ENCODE peak calls at places on chromosomes 4 and X, in six cellular contexts. Z, P, Y, G, O and R are unnamed samples.

GRCh38 chr4:104465201-104465600 is 29.5 kb downstream of the CXXC4 start:
- DNase-seq in Z (no peak), P (no peak), Y (no peak), G (no peak), O (no peak), R (no peak)

GRCh38 chrX:16739574-16739973 is 20.2 kb downstream of the SYAP1 start:
- DNase-seq in Z (no peak), P (no peak), Y (no peak), G (peak), O (no peak), R (peak)

GRCh38 chr4:118898684-118899138 is 10.1 kb downstream of the SYNPO2 start:
- DNase-seq in Z (no peak), P (peak), Y (peak), G (no peak), O (no peak), R (no peak)

GRCh38 chrX:9327086-9327746 is 137.6 kb upstream of the TBL1X start:
- DNase-seq in Z (no peak), P (no peak), Y (no peak), G (peak), O (no peak), R (no peak)

GRCh38 chr4:19944251-19944650 is 307.5 kb upstream of the SLIT2 start:
- DNase-seq in Z (peak), P (no peak), Y (no peak), G (peak), O (no peak), R (no peak)

GRCh38 chr4:78951862-78952472 is 12.7 kb upstream of the PAQR3 start:
- DNase-seq in Z (peak), P (no peak), Y (no peak), G (peak), O (no peak), R (peak)

GRCh38 chrX:55109304-55109703 is 20.5 kb downstream of the PAGE2 start:
- DNase-seq in Z (no peak), P (no peak), Y (no peak), G (no peak), O (no peak), R (no peak)

GRCh38 chrX:71910526-71911022 is at the start of gene NHSL2:
- DNase-seq in Z (no peak), P (peak), Y (no peak), G (no peak), O (peak), R (peak)

GRCh38 chrX:11421816-11422528 is 128.8 kb downstream of the AMELX start:
- DNase-seq in Z (no peak), P (no peak), Y (no peak), G (no peak), O (no peak), R (no peak)

GRCh38 chr4:71300964-71301363 is 37.9 kb upstream of the SLC4A4 start:
- DNase-seq in Z (no peak), P (no peak), Y (no peak), G (no peak), O (peak), R (peak)

GRCh38 chr4:140637836-140638235 is 69.1 kb upstream of the UCP1 start:
- DNase-seq in Z (no peak), P (no peak), Y (no peak), G (peak), O (no peak), R (peak)

GRCh38 chr4:108320066-108320465 is 151.3 kb upstream of the LEF1 start:
- DNase-seq in Z (no peak), P (no peak), Y (no peak), G (no peak), O (no peak), R (no peak)

GRCh38 chr4:55386073-55386472 is 9.7 kb upstream of the TMEM165 start:
- DNase-seq in Z (peak), P (no peak), Y (no peak), G (peak), O (no peak), R (peak)

GRCh38 chr4:94957030-94957429 is 199.3 kb downstream of the BMPR1B start:
- DNase-seq in Z (no peak), P (no peak), Y (no peak), G (no peak), O (no peak), R (no peak)

GRCh38 chr4:131764730-131765129 is 1384.4 kb upstream of the PCDH10 start:
- DNase-seq in Z (no peak), P (no peak), Y (no peak), G (no peak), O (no peak), R (no peak)

GRCh38 chr4:39698424-39699009 is 581 bp downstream of the UBE2K start:
- DNase-seq in Z (peak), P (peak), Y (no peak), G (peak), O (peak), R (peak)

GRCh38 chrX:20252392-20253231 is 14.1 kb downstream of the RPS6KA3 start:
- DNase-seq in Z (peak), P (peak), Y (no peak), G (peak), O (peak), R (peak)

GRCh38 chrX:81890476-81890875 is 688.6 kb downstream of the SH3BGRL start:
- DNase-seq in Z (no peak), P (no peak), Y (no peak), G (peak), O (no peak), R (no peak)

GRCh38 chr4:164937576-164938270 is 39.7 kb downstream of the TRIM61 start:
- DNase-seq in Z (no peak), P (no peak), Y (no peak), G (no peak), O (peak), R (peak)

GRCh38 chr4:27318740-27319139 is 458.1 kb downstream of the STIM2 start:
- DNase-seq in Z (peak), P (no peak), Y (no peak), G (peak), O (no peak), R (peak)

GRCh38 chr4:206054-206453 is 81.8 kb downstream of the ZNF718 start:
- DNase-seq in Z (no peak), P (no peak), Y (no peak), G (no peak), O (no peak), R (no peak)

GRCh38 chrX:112704226-112704625 is 24.5 kb upstream of the LHFPL1 start:
- DNase-seq in Z (no peak), P (no peak), Y (no peak), G (no peak), O (no peak), R (no peak)

GRCh38 chrX:9628779-9629493 is 136.7 kb downstream of the GPR143 start:
- DNase-seq in Z (no peak), P (no peak), Y (no peak), G (no peak), O (peak), R (no peak)

GRCh38 chr4:29037501-29037900 is 1682.7 kb upstream of the PCDH7 start:
- DNase-seq in Z (no peak), P (no peak), Y (no peak), G (no peak), O (no peak), R (no peak)

GRCh38 chrX:154409222-154409871 is at the start of gene DNASE1L1:
- DNase-seq in Z (peak), P (peak), Y (peak), G (peak), O (peak), R (no peak)

GRCh38 chr4:158068063-158068462 is 104.8 kb downstream of the GASK1B start:
- DNase-seq in Z (no peak), P (no peak), Y (no peak), G (no peak), O (no peak), R (no peak)

GRCh38 chr4:37909690-37910486 is 19.0 kb downstream of the TBC1D1 start:
- DNase-seq in Z (no peak), P (no peak), Y (no peak), G (no peak), O (no peak), R (no peak)

GRCh38 chrX:78140206-78140605 is 756 bp upstream of the TAF9B start:
- DNase-seq in Z (no peak), P (no peak), Y (no peak), G (no peak), O (no peak), R (no peak)

GRCh38 chrX:78133561-78133960 is 5.9 kb downstream of the TAF9B start:
- DNase-seq in Z (no peak), P (no peak), Y (no peak), G (no peak), O (no peak), R (no peak)

DNA sequence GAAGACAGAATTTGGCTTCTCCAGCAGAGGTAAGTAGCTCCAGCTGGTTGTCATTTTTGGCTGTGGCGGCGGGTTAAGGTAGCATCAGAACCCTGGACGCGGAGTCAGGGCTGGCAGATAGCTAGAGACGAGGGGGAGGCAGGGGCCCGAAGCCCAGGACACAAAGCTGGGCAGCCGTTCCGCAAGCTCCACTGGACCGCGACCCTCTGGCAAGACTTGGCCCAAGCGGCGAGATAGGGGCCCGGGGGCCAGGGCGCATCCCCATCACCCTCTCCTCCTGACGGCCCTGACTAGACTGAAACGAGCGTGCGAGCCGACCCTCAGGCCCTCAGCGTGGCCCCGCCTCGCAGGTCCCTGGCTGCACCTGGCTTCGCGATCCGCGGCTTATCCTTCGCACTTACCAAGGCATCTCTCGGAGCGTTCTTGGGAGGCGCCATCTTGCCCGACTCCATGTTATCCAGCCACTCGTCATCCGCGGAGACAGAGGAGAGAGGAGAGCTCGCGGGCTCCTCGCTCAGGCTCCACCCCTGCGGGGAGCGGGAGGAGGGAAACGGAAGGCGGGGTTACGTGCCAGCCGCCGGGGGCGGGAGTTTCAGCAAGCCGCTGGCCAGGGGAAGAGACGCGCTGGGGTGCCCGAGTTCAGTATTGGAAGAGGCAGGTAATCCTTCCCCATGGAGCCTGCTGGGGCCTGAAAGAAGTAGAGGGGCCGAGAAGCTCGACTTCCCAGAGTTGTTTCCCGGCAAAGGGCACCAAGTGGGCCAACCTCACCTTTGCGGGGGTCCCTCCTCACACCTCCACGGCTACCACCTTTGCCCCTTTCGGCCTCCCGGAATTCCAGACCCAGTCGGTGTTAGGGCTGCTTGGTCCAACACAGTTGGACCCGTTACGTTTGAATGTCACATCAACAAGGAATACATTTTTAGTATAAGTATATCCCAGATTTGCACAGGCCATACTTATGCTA is at the start of gene TAF9B:
- DNase-seq in Z (peak), P (peak), Y (peak), G (peak), O (peak), R (peak)
- H3K27ac ChIP-seq in Z (no peak), P (peak), Y (peak), G (peak), O (peak), R (peak)

GRCh38 chr4:110860125-110860524 is 237.2 kb upstream of the PITX2 start:
- DNase-seq in Z (no peak), P (no peak), Y (no peak), G (no peak), O (no peak), R (no peak)

GRCh38 chr4:110865611-110866254 is 242.9 kb upstream of the PITX2 start:
- DNase-seq in Z (no peak), P (no peak), Y (no peak), G (no peak), O (no peak), R (peak)

DNA sequence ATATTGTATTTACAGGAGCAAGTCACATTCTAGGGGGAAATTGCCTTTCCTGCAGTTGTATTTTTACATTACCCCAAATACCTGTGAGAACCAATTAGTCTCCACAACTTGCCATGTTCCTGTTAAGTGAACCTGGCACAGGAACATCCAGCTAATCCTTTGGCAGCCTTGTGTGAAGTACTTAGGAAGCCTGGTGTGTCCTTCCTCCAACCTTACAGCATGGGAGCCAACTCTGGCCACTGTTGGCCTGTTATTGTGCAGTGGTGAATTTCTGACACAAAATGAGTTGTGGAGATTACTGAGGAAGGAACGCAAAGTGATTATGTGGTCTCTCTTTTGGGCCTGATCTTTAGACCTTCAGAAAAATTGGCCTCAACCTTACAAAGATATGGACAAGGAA is 238.0 kb upstream of the PITX2 start:
- DNase-seq in Z (no peak), P (no peak), Y (no peak), G (no peak), O (no peak), R (no peak)
- H3K27ac ChIP-seq in Z (no peak), P (no peak), Y (no peak), G (no peak), O (no peak), R (no peak)

DNA sequence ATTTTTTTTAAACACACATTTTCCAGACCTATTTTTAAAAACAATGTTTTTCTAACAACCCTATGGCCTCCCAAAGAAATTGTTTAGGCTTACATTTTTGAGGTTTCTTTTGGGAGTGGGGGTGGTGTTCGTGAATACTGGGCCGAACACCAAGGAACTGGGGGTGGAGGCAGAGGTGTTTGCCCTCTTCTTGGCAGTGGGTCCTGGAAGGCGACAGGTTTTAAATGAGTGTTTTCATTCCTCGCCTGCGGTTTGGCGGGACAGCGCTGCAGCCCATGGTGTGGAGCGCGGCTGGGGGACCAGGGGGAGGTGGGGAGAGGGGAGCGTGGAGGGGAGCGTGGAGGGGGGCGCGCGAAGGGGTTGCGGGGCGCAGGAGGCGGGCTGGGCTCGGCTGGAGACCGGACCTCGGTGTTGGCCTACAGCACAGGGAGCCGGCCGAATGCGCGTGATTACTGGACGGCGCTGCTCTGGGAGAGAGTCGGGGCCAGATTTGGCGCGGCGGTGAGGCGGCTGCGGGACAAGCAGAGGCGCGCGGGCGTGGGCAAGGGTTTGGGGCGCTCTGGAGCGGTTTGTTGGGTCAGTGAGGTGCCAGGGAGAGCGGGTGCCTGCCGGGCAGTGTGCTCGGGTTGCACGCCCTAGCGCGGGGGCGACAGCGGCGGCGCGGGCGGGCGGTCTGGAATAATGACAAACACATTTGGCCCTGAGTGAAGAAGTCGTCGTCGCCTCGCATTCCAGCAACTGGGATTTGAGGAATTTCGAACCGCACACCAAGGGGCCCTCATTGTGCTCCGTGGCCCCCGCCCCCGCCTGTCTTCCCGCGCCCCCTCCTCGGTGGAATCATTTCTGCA is 762 bp downstream of the PDGFRA start:
- DNase-seq in Z (no peak), P (no peak), Y (no peak), G (no peak), O (peak), R (no peak)
- H3K27ac ChIP-seq in Z (no peak), P (peak), Y (peak), G (no peak), O (no peak), R (no peak)

DNA sequence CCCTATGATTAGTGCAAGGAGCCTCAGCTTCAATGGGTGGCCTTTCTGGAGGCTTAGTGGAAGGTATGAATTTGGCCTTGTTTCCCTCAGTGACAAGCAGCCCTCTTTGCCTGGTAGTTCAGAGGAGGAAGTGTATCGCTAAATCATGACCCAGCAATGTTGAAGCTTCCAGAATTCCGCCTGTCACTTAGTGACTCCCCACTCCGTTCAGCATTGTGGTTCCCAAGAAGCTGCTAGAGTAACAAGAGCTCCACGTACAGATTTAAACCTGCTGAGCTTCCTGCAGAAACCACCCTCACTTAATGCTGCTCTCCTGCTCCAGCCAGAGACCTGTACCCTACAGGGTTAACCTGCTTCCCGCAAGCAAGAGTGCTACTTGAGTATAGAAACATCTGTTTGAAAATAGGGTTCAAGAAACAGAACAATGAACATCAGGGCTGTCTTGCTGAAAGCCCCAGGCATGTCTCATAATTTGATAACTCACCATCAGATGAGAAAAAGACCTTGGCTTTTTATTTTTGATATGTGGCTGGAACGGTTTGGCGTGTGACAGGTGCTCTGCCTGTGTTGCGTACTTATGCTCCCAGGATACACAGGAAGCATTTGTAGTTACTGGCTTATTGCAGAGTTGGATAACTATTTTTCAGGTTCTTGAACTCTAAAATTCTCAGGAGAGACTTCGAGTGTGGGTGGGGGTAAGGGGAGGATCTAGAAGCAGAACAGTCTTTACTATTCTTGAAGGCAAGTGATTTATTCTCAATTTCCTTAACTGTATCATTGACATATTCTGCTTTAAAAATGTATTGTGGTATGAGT is 105.3 kb downstream of the UCHL1 start:
- DNase-seq in Z (no peak), P (no peak), Y (no peak), G (peak), O (no peak), R (peak)
- H3K27ac ChIP-seq in Z (no peak), P (peak), Y (peak), G (peak), O (peak), R (no peak)